ENCODE peak calls at places on chromosomes 13 and 19, in seven cellular contexts. One of them, this sample, is unnamed.

GRCh38 chr19:3179739-3180293 is 1.2 kb downstream of the S1PR4 start:
- DNase-seq in CD8-positive, alpha-beta T cell: no peak
- DNase-seq in psoas muscle: no peak
- DNase-seq in OCI-LY7: peak
- DNase-seq in left ventricle myocardium inferior: no peak
- DNase-seq in right lobe of liver: no peak
- DNase-seq in AG04450: no peak
- DNase-seq in this sample: no peak

GRCh38 chr13:23578411-23579071 is 8.3 kb downstream of the TNFRSF19 start:
- DNase-seq in OCI-LY7: peak
- DNase-seq in psoas muscle: peak
- DNase-seq in right lobe of liver: peak
- DNase-seq in AG04450: peak
- DNase-seq in CD8-positive, alpha-beta T cell: peak
- DNase-seq in left ventricle myocardium inferior: peak
- DNase-seq in this sample: no peak

GRCh38 chr19:56958428-56958827 is 117.9 kb upstream of the PEG3 start:
- DNase-seq in left ventricle myocardium inferior: no peak
- DNase-seq in OCI-LY7: no peak
- DNase-seq in psoas muscle: no peak
- DNase-seq in CD8-positive, alpha-beta T cell: no peak
- DNase-seq in right lobe of liver: no peak
- DNase-seq in AG04450: no peak
- DNase-seq in this sample: no peak

GRCh38 chr19:46296722-46297431 is at the start of gene HIF3A:
- DNase-seq in psoas muscle: no peak
- DNase-seq in OCI-LY7: no peak
- DNase-seq in left ventricle myocardium inferior: peak
- DNase-seq in right lobe of liver: peak
- DNase-seq in AG04450: no peak
- DNase-seq in CD8-positive, alpha-beta T cell: no peak
- DNase-seq in this sample: no peak

GRCh38 chr19:34104099-34104498 is 68.2 kb upstream of the LSM14A start:
- DNase-seq in left ventricle myocardium inferior: no peak
- DNase-seq in CD8-positive, alpha-beta T cell: no peak
- DNase-seq in AG04450: no peak
- DNase-seq in OCI-LY7: peak
- DNase-seq in right lobe of liver: no peak
- DNase-seq in psoas muscle: no peak
- DNase-seq in this sample: no peak

GRCh38 chr13:27964741-27965323 is 4.3 kb downstream of the CDX2 start:
- DNase-seq in AG04450: no peak
- DNase-seq in OCI-LY7: no peak
- DNase-seq in right lobe of liver: no peak
- DNase-seq in CD8-positive, alpha-beta T cell: no peak
- DNase-seq in psoas muscle: no peak
- DNase-seq in left ventricle myocardium inferior: no peak
- DNase-seq in this sample: no peak

GRCh38 chr13:39385154-39385553 is 217.8 kb downstream of the LHFPL6 start:
- DNase-seq in psoas muscle: no peak
- DNase-seq in right lobe of liver: no peak
- DNase-seq in CD8-positive, alpha-beta T cell: no peak
- DNase-seq in left ventricle myocardium inferior: no peak
- DNase-seq in AG04450: no peak
- DNase-seq in OCI-LY7: no peak
- DNase-seq in this sample: no peak

GRCh38 chr13:66922444-66922843 is 307.7 kb downstream of the PCDH9 start:
- DNase-seq in psoas muscle: no peak
- DNase-seq in left ventricle myocardium inferior: no peak
- DNase-seq in AG04450: no peak
- DNase-seq in OCI-LY7: no peak
- DNase-seq in CD8-positive, alpha-beta T cell: no peak
- DNase-seq in right lobe of liver: no peak
- DNase-seq in this sample: no peak

GRCh38 chr13:94822356-94822755 is 110.0 kb upstream of the SOX21 start:
- DNase-seq in OCI-LY7: no peak
- DNase-seq in left ventricle myocardium inferior: no peak
- DNase-seq in CD8-positive, alpha-beta T cell: no peak
- DNase-seq in AG04450: no peak
- DNase-seq in right lobe of liver: no peak
- DNase-seq in psoas muscle: no peak
- DNase-seq in this sample: no peak

GRCh38 chr13:114020750-114021463 is 47.0 kb upstream of the C13orf46 start:
- DNase-seq in CD8-positive, alpha-beta T cell: peak
- DNase-seq in left ventricle myocardium inferior: no peak
- DNase-seq in right lobe of liver: no peak
- DNase-seq in AG04450: no peak
- DNase-seq in psoas muscle: peak
- DNase-seq in OCI-LY7: peak
- DNase-seq in this sample: no peak

GRCh38 chr13:107847406-107847805 is 367.9 kb downstream of the LIG4 start:
- DNase-seq in psoas muscle: no peak
- DNase-seq in CD8-positive, alpha-beta T cell: no peak
- DNase-seq in right lobe of liver: no peak
- DNase-seq in OCI-LY7: no peak
- DNase-seq in AG04450: no peak
- DNase-seq in left ventricle myocardium inferior: no peak
- DNase-seq in this sample: no peak

GRCh38 chr13:31818236-31818635 is 78.9 kb downstream of the RXFP2 start:
- DNase-seq in CD8-positive, alpha-beta T cell: no peak
- DNase-seq in left ventricle myocardium inferior: no peak
- DNase-seq in psoas muscle: no peak
- DNase-seq in AG04450: no peak
- DNase-seq in OCI-LY7: no peak
- DNase-seq in right lobe of liver: no peak
- DNase-seq in this sample: no peak

GRCh38 chr19:35328851-35329285 is at the start of gene CD22:
- DNase-seq in AG04450: no peak
- DNase-seq in psoas muscle: no peak
- DNase-seq in CD8-positive, alpha-beta T cell: no peak
- DNase-seq in right lobe of liver: no peak
- DNase-seq in OCI-LY7: peak
- DNase-seq in left ventricle myocardium inferior: no peak
- DNase-seq in this sample: no peak

GRCh38 chr13:93620366-93620765 is 393.8 kb downstream of the GPC6 start:
- DNase-seq in left ventricle myocardium inferior: no peak
- DNase-seq in psoas muscle: no peak
- DNase-seq in AG04450: no peak
- DNase-seq in CD8-positive, alpha-beta T cell: no peak
- DNase-seq in right lobe of liver: no peak
- DNase-seq in OCI-LY7: no peak
- DNase-seq in this sample: no peak

GRCh38 chr13:99965329-99966000 is 6.1 kb downstream of the ZIC5 start:
- DNase-seq in left ventricle myocardium inferior: no peak
- DNase-seq in CD8-positive, alpha-beta T cell: no peak
- DNase-seq in AG04450: no peak
- DNase-seq in OCI-LY7: no peak
- DNase-seq in right lobe of liver: no peak
- DNase-seq in psoas muscle: no peak
- DNase-seq in this sample: no peak

GRCh38 chr19:49847731-49848696 is 2.9 kb upstream of the PTOV1 start:
- DNase-seq in psoas muscle: no peak
- DNase-seq in AG04450: peak
- DNase-seq in OCI-LY7: no peak
- DNase-seq in left ventricle myocardium inferior: no peak
- DNase-seq in CD8-positive, alpha-beta T cell: no peak
- DNase-seq in right lobe of liver: no peak
- DNase-seq in this sample: peak

GRCh38 chr19:16040642-16041041 is 35.7 kb upstream of the TPM4 start:
- DNase-seq in OCI-LY7: no peak
- DNase-seq in psoas muscle: no peak
- DNase-seq in left ventricle myocardium inferior: no peak
- DNase-seq in CD8-positive, alpha-beta T cell: no peak
- DNase-seq in right lobe of liver: no peak
- DNase-seq in AG04450: no peak
- DNase-seq in this sample: no peak

GRCh38 chr19:33373701-33374405 is at the start of gene CEBPG:
- DNase-seq in psoas muscle: peak
- DNase-seq in OCI-LY7: peak
- DNase-seq in right lobe of liver: peak
- DNase-seq in AG04450: no peak
- DNase-seq in left ventricle myocardium inferior: peak
- DNase-seq in CD8-positive, alpha-beta T cell: peak
- DNase-seq in this sample: no peak

GRCh38 chr19:33432408-33433170 is 59.1 kb downstream of the CEBPG start:
- DNase-seq in OCI-LY7: no peak
- DNase-seq in psoas muscle: no peak
- DNase-seq in left ventricle myocardium inferior: no peak
- DNase-seq in right lobe of liver: peak
- DNase-seq in CD8-positive, alpha-beta T cell: no peak
- DNase-seq in AG04450: no peak
- DNase-seq in this sample: no peak

DNA sequence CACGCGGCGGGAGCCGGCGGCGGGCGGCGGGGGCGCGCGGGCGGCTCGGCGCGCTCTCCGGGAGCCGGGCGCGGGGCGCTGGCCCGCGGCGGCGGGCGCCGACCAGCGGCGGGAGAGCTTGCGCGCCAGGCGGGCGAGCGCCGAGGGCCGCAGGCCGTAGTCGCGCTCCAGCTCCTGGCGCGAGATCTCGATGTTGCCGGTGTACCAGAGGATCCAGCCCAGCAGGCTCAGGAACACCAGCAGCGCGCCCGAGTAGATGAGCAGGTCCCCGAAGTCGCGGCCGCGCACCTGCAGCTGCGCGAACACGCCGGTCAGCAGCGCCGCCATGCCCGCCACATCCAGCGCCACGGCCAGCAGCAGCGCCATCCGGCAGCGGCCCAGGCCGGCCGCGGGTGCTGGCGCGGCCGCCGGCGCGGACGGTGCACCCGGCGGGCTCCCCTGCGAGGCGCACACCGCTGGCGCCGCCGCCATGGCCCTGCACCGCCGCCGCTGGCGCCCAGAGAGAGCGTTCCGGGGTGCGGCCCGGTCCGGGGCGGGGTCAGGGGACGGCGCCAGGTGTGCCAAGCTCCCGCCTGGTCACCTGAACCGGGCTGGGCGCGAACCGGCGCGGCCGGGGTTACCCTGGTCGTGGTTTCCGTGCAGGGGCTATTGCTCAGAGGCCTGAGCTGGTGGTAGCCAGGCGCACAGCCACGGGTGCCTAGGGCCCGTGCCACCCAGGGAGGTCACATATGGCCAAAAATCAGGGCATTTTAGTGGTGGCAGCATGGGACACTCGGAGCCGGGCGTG is at the start of gene TMEM238:
- DNase-seq in psoas muscle: peak
- DNase-seq in left ventricle myocardium inferior: peak
- DNase-seq in OCI-LY7: peak
- DNase-seq in CD8-positive, alpha-beta T cell: no peak
- DNase-seq in right lobe of liver: peak
- DNase-seq in AG04450: no peak
- DNase-seq in this sample: no peak
- TF ChIP-seq CTCF in psoas muscle: peak
- TF ChIP-seq CTCF in left ventricle myocardium inferior: peak
- TF ChIP-seq CTCF in OCI-LY7: peak
- TF ChIP-seq CTCF in CD8-positive, alpha-beta T cell: no peak
- TF ChIP-seq CTCF in right lobe of liver: peak
- TF ChIP-seq CTCF in AG04450: no peak
- TF ChIP-seq CTCF in this sample: no peak

GRCh38 chr13:29254971-29255370 is 340.5 kb downstream of the SLC7A1 start:
- DNase-seq in OCI-LY7: no peak
- DNase-seq in left ventricle myocardium inferior: no peak
- DNase-seq in AG04450: no peak
- DNase-seq in CD8-positive, alpha-beta T cell: no peak
- DNase-seq in psoas muscle: no peak
- DNase-seq in right lobe of liver: no peak
- DNase-seq in this sample: no peak

GRCh38 chr13:29255567-29255966 is 339.9 kb downstream of the SLC7A1 start:
- DNase-seq in psoas muscle: no peak
- DNase-seq in CD8-positive, alpha-beta T cell: no peak
- DNase-seq in right lobe of liver: no peak
- DNase-seq in left ventricle myocardium inferior: no peak
- DNase-seq in OCI-LY7: no peak
- DNase-seq in AG04450: no peak
- DNase-seq in this sample: no peak

GRCh38 chr13:29266261-29266660 is 329.2 kb downstream of the SLC7A1 start:
- DNase-seq in psoas muscle: no peak
- DNase-seq in CD8-positive, alpha-beta T cell: no peak
- DNase-seq in right lobe of liver: no peak
- DNase-seq in OCI-LY7: no peak
- DNase-seq in left ventricle myocardium inferior: no peak
- DNase-seq in AG04450: no peak
- DNase-seq in this sample: no peak

GRCh38 chr13:29260684-29261083 is 334.8 kb downstream of the SLC7A1 start:
- DNase-seq in CD8-positive, alpha-beta T cell: no peak
- DNase-seq in OCI-LY7: no peak
- DNase-seq in right lobe of liver: peak
- DNase-seq in left ventricle myocardium inferior: no peak
- DNase-seq in psoas muscle: no peak
- DNase-seq in AG04450: no peak
- DNase-seq in this sample: no peak
- TF ChIP-seq CTCF in CD8-positive, alpha-beta T cell: no peak
- TF ChIP-seq CTCF in OCI-LY7: peak
- TF ChIP-seq CTCF in right lobe of liver: peak
- TF ChIP-seq CTCF in left ventricle myocardium inferior: peak
- TF ChIP-seq CTCF in psoas muscle: no peak
- TF ChIP-seq CTCF in AG04450: no peak
- TF ChIP-seq CTCF in this sample: no peak

GRCh38 chr19:11587973-11588631 is 9.2 kb upstream of the ZNF627 start:
- DNase-seq in psoas muscle: no peak
- DNase-seq in OCI-LY7: no peak
- DNase-seq in right lobe of liver: no peak
- DNase-seq in AG04450: no peak
- DNase-seq in left ventricle myocardium inferior: no peak
- DNase-seq in CD8-positive, alpha-beta T cell: no peak
- DNase-seq in this sample: no peak
- TF ChIP-seq CTCF in psoas muscle: no peak
- TF ChIP-seq CTCF in OCI-LY7: peak
- TF ChIP-seq CTCF in right lobe of liver: peak
- TF ChIP-seq CTCF in AG04450: no peak
- TF ChIP-seq CTCF in left ventricle myocardium inferior: no peak
- TF ChIP-seq CTCF in CD8-positive, alpha-beta T cell: peak
- TF ChIP-seq CTCF in this sample: no peak

DNA sequence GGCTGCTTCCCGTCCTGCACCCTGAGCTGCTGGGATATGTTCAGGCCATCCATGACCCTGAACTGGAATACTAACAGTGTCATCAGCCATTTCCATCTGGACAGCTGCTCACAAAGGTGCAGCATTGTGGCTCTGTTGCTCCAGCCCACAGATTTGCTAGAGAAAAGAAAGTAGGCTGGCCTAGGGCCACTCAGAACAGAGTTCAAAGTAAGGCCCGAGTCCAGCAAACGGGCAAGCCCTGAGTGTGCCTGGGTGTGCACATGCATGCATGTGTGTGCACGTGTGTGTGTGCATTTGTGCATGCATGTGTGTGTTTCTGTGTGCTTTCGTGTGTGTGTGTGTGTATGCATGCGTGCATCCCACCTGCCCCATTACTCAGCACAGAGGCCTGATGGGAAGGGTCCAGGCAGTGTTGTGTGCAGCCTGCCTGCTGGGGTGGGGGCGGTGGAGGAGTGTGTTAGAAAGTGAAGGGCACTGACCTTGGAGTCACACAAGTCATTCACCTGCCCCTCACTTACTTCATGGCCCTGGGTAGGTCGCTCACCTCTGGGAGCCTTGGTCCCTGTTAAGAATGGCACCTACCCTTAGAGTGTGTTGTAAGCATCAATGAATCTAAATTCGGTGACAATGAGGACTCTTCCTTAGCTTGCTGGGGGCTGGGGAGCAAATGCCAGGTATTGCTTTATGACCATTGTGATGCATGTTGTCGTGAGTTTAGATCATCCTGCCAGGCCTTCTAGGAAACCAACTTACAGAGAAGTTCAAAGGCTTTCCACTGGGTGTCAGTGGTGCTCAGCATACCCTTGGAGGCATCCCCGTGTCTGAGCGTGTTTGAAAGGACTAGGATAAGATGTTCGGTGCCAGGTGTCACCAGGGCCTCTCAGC is 53.2 kb downstream of the GPR12 start:
- DNase-seq in left ventricle myocardium inferior: no peak
- DNase-seq in psoas muscle: no peak
- DNase-seq in right lobe of liver: no peak
- DNase-seq in CD8-positive, alpha-beta T cell: peak
- DNase-seq in OCI-LY7: peak
- DNase-seq in AG04450: peak
- DNase-seq in this sample: no peak
- TF ChIP-seq CTCF in left ventricle myocardium inferior: peak
- TF ChIP-seq CTCF in psoas muscle: peak
- TF ChIP-seq CTCF in right lobe of liver: peak
- TF ChIP-seq CTCF in CD8-positive, alpha-beta T cell: peak
- TF ChIP-seq CTCF in OCI-LY7: peak
- TF ChIP-seq CTCF in AG04450: peak
- TF ChIP-seq CTCF in this sample: peak